ENCODE peak calls at places on chromosomes 16 and 17, in eight cellular contexts. C is sigmoid colon, X is ovary, S is testis, T is uterus, Q is adrenal gland, Z is heart left ventricle, E is breast epithelium. W is an unnamed sample.

GRCh38 chr16:52680993-52681392 is 134.1 kb upstream of the TOX3 start:
- DNase-seq in Z (no peak), T (no peak), S (no peak), Q (no peak), C (no peak), X (no peak), E (no peak), W (no peak)

GRCh38 chr17:81191116-81191515 is 25.1 kb upstream of the AATK start:
- DNase-seq in Z (no peak), E (no peak), T (no peak), C (no peak), Q (no peak), S (no peak), X (no peak), W (no peak)

GRCh38 chr16:78684040-78684611 is 584.7 kb downstream of the WWOX start:
- DNase-seq in X (no peak), E (no peak), S (peak; percentile 21), Z (peak; percentile 31), Q (peak; percentile 87), C (peak; percentile 81), T (peak; percentile 85), W (no peak)

GRCh38 chr17:78933959-78934568 is 8.9 kb upstream of the TIMP2 start:
- DNase-seq in X (peak; percentile 99), S (peak; percentile 94), T (peak; percentile 99), Q (peak; percentile 97), E (peak; percentile 89), C (peak; percentile 100), Z (peak; percentile 93), W (peak; percentile 99)

GRCh38 chr17:68431661-68432071 is 25.6 kb downstream of the WIPI1 start:
- DNase-seq in Q (peak; percentile 30), C (no peak), X (no peak), E (no peak), S (no peak), Z (no peak), T (no peak), W (no peak)

GRCh38 chr16:75792781-75793180 is 66.5 kb upstream of the CPHXL start:
- DNase-seq in T (no peak), C (no peak), E (no peak), X (no peak), S (no peak), Q (no peak), Z (no peak), W (no peak)

GRCh38 chr16:27179500-27180072 is 23.7 kb upstream of the KDM8 start:
- DNase-seq in Q (peak; percentile 90), S (peak; percentile 89), T (peak; percentile 78), E (peak; percentile 67), C (peak; percentile 93), X (peak; percentile 65), Z (peak; percentile 86), W (peak; percentile 95)

GRCh38 chr17:47875011-47875471 is 21.0 kb upstream of the SP2 start:
- DNase-seq in E (no peak), C (no peak), T (no peak), S (no peak), Z (no peak), X (no peak), Q (no peak), W (no peak)

GRCh38 chr17:45155483-45155882 is 6.2 kb upstream of the HEXIM2 start:
- DNase-seq in Q (no peak), S (no peak), X (no peak), T (no peak), C (no peak), E (no peak), Z (no peak), W (no peak)
- TF ChIP-seq POLR2A in Q (no peak), S (no peak), X (no peak), T (no peak), C (no peak), E (no peak), Z (no peak), W (no peak)

DNA sequence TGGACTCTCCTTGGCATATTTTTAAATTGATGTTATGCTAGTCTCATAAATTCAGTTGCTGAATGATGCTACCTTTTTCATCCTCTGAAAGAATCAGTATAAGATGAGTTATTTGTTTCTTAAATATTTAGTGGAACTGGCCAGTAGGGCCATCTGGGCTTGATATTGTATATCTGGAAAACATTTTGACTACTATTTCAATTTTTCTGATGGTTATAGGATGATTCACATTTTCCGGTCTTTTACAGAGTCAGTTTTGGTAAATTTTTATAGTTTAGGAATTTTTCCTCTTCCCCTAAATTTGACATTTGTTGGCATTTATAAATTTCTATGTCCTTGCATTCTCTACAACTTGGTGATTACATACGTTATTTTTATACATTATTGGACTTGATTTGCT is 296.3 kb upstream of the AXIN2 start:
- DNase-seq in E (no peak), Z (no peak), T (no peak), Q (no peak), C (no peak), S (no peak), X (no peak), W (no peak)
- TF ChIP-seq CTCF in E (no peak), Z (no peak), T (no peak), Q (no peak), C (no peak), S (no peak), X (no peak), W (no peak)

GRCh38 chr17:30232822-30233427 is 2.6 kb downstream of the SLC6A4 start:
- DNase-seq in E (no peak), X (no peak), Q (no peak), Z (no peak), C (no peak), T (no peak), S (no peak), W (no peak)
- H3K27me3 ChIP-seq in E (peaks cover 6% of the 10 kb centered on the region), X (no peaks in the 10 kb centered on the region), Q (peaks cover 18% of the 10 kb centered on the region), Z (peaks cover 29% of the 10 kb centered on the region), C (peaks cover 21% of the 10 kb centered on the region), T (no peaks in the 10 kb centered on the region), S (no peaks in the 10 kb centered on the region), W (no peaks in the 10 kb centered on the region)

GRCh38 chr17:42305543-42306384 is 17.5 kb downstream of the STAT5A start:
- DNase-seq in S (peak; percentile 61), E (no peak), Z (no peak), C (no peak), T (no peak), Q (peak; percentile 69), X (no peak), W (no peak)

GRCh38 chr17:42306385-42306667 is 18.0 kb downstream of the STAT5A start:
- DNase-seq in Q (no peak), E (no peak), X (no peak), C (no peak), Z (no peak), T (no peak), S (no peak), W (no peak)

GRCh38 chr17:42307362-42307927 is 19.1 kb downstream of the STAT5A start:
- DNase-seq in X (no peak), S (no peak), Z (no peak), T (no peak), Q (no peak), C (no peak), E (no peak), W (no peak)

GRCh38 chr17:42303694-42304093 is 15.4 kb downstream of the STAT5A start:
- DNase-seq in S (no peak), T (no peak), C (no peak), X (no peak), E (no peak), Z (no peak), Q (no peak), W (no peak)

GRCh38 chr17:42304187-42305030 is 16.1 kb downstream of the STAT5A start:
- DNase-seq in T (no peak), C (no peak), X (no peak), E (no peak), S (no peak), Q (no peak), Z (no peak), W (no peak)
- TF ChIP-seq POLR2A in T (no peak), C (no peak), X (no peak), E (no peak), S (no peak), Q (no peak), Z (no peak), W (no peak)

DNA sequence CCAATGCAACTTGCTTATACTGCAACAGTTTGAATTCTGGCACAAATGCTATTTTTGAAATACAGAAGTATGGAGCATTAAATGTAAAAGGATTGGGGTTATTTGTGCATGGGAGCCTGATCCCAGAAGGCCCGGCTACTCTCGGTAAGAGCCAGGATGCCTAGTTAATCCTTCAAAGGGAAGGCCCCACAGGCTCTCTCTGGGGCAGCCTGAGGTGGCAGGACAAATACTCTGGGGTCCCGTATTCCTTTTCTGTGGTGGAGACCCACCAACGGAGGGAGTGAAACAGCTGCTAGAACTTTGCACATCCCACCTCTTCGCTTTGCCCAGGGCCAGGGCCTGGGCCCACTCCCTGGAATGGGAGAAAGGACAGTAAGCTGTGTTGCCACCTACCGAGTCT is 30.4 kb downstream of the ERN1 start:
- DNase-seq in X (no peak), C (no peak), T (no peak), E (no peak), S (no peak), Q (no peak), Z (no peak), W (no peak)
- TF ChIP-seq CTCF in X (no peak), C (no peak), T (no peak), E (no peak), S (no peak), Q (no peak), Z (no peak), W (no peak)

GRCh38 chr17:74585711-74586110 is 6.4 kb downstream of the CD300LD start:
- DNase-seq in C (no peak), X (no peak), E (no peak), T (no peak), Z (no peak), S (no peak), Q (no peak), W (no peak)
- H3K27me3 ChIP-seq in C (no peaks in the 10 kb centered on the region), X (no peaks in the 10 kb centered on the region), E (no peaks in the 10 kb centered on the region), T (no peaks in the 10 kb centered on the region), Z (no peaks in the 10 kb centered on the region), S (no peaks in the 10 kb centered on the region), Q (no peaks in the 10 kb centered on the region), W (no peaks in the 10 kb centered on the region)

DNA sequence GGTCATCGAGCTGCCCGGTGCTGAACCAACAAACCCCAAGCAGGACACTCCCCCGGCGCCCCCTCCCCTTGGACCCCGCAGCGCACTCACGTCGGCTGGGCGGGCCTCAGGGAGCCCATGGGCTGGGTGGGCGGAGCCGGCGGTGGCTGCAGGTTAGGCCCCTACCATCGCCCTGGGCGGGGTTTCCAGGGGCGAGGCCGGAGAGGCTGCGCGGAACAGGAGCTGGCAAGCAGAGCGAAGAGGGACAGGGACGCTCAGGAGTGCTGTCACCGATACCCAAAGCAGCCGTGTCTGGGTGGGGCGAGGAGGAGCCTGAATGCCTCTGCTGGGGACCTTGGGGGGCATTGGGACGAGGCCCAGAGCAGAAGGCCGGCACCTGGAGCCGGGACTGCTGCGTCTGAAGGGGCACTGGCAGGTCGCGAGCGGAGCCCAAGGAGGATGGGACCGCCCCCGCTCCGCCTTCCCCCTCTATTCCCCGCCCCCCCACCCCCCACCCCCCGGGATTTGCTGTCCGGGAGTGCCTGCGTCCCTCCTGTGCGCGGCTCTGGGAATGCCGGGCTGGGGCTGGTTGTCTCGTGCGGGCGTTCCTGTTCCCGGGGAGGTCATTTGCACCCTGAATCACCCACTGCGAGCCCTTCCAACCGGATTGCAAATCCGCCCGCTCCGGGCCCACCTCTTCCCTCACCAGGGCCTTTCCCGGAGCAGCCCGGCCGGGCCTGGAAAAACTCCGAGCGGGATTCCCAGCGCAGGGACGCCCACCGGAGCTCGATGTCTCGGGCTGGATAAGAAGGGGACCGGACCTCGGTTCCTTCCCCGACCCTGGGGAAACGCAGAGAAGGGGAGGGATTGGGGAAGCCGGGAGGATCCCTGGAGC is 902 bp downstream of the ARHGAP27 start:
- DNase-seq in C (no peak), E (peak; percentile 84), Q (peak; percentile 48), T (peak; percentile 38), X (no peak), Z (peak; percentile 59), S (peak; percentile 38), W (peak; percentile 76)
- TF ChIP-seq POLR2A in C (peak; percentile 49), E (no peak), Q (no peak), T (peak; percentile 28), X (no peak), Z (no peak), S (no peak), W (no peak)

GRCh38 chr17:28474035-28474640 is 694 bp downstream of the SLC13A2 start:
- DNase-seq in C (peak; percentile 22), T (no peak), Z (no peak), E (no peak), X (no peak), Q (no peak), S (no peak), W (no peak)
- TF ChIP-seq CTCF in C (no peak), T (no peak), Z (no peak), E (no peak), X (no peak), Q (no peak), S (no peak), W (no peak)

W was measured in body of pancreas.